ENCODE peak calls at places on chromosomes 7 and 10, in four cellular contexts. One of them, this sample, is unnamed.

GRCh38 chr10:126458453-126458852 is 70.2 kb upstream of the ADAM12 start:
- DNase-seq in A549: peak
- DNase-seq in IMR-90: peak
- DNase-seq in gastrocnemius medialis: no peak
- DNase-seq in this sample: no peak

GRCh38 chr10:60170250-60170649 is 219.4 kb downstream of the ANK3 start:
- DNase-seq in A549: peak
- DNase-seq in IMR-90: peak
- DNase-seq in gastrocnemius medialis: no peak
- DNase-seq in this sample: no peak

GRCh38 chr10:86253171-86254072 is 113.2 kb downstream of the GRID1 start:
- DNase-seq in A549: no peak
- DNase-seq in IMR-90: no peak
- DNase-seq in gastrocnemius medialis: no peak
- DNase-seq in this sample: no peak

GRCh38 chr7:148480479-148481146 is 110.0 kb upstream of the C7orf33 start:
- DNase-seq in A549: no peak
- DNase-seq in IMR-90: no peak
- DNase-seq in gastrocnemius medialis: no peak
- DNase-seq in this sample: no peak

GRCh38 chr10:84076540-84077195 is 62.6 kb upstream of the GHITM start:
- DNase-seq in A549: peak
- DNase-seq in IMR-90: peak
- DNase-seq in gastrocnemius medialis: no peak
- DNase-seq in this sample: no peak

GRCh38 chr10:110420401-110421193 is 77.1 kb upstream of the DUSP5 start:
- DNase-seq in A549: peak
- DNase-seq in IMR-90: peak
- DNase-seq in gastrocnemius medialis: no peak
- DNase-seq in this sample: peak

GRCh38 chr7:44322631-44323363 is 2.6 kb downstream of the CAMK2B start:
- DNase-seq in A549: no peak
- DNase-seq in IMR-90: no peak
- DNase-seq in gastrocnemius medialis: peak
- DNase-seq in this sample: peak

GRCh38 chr7:74401137-74401859 is 52.4 kb upstream of the GTF2IRD1 start:
- DNase-seq in A549: peak
- DNase-seq in IMR-90: peak
- DNase-seq in gastrocnemius medialis: no peak
- DNase-seq in this sample: peak

GRCh38 chr7:35652124-35652523 is 42.8 kb downstream of the HERPUD2 start:
- DNase-seq in A549: no peak
- DNase-seq in IMR-90: no peak
- DNase-seq in gastrocnemius medialis: no peak
- DNase-seq in this sample: no peak

GRCh38 chr7:80552304-80552703 is 40.4 kb upstream of the GNAT3 start:
- DNase-seq in A549: no peak
- DNase-seq in IMR-90: peak
- DNase-seq in gastrocnemius medialis: no peak
- DNase-seq in this sample: no peak

GRCh38 chr7:42931447-42931833 is 534 bp downstream of the PSMA2 start:
- DNase-seq in A549: no peak
- DNase-seq in IMR-90: peak
- DNase-seq in gastrocnemius medialis: no peak
- DNase-seq in this sample: no peak

GRCh38 chr7:90599038-90599437 is 2.9 kb downstream of the CDK14 start:
- DNase-seq in A549: no peak
- DNase-seq in IMR-90: peak
- DNase-seq in gastrocnemius medialis: no peak
- DNase-seq in this sample: no peak

GRCh38 chr10:90920986-90921643 is at the start of gene ANKRD1:
- DNase-seq in A549: peak
- DNase-seq in IMR-90: peak
- DNase-seq in gastrocnemius medialis: peak
- DNase-seq in this sample: no peak

GRCh38 chr10:92350411-92350810 is 59.4 kb downstream of the MARCHF5 start:
- DNase-seq in A549: no peak
- DNase-seq in IMR-90: no peak
- DNase-seq in gastrocnemius medialis: no peak
- DNase-seq in this sample: no peak

GRCh38 chr10:122162566-122163181 is 108.4 kb upstream of the BTBD16 start:
- DNase-seq in A549: no peak
- DNase-seq in IMR-90: no peak
- DNase-seq in gastrocnemius medialis: no peak
- DNase-seq in this sample: no peak

GRCh38 chr7:73761854-73762658 is 8.0 kb downstream of the CLDN3 start:
- DNase-seq in A549: no peak
- DNase-seq in IMR-90: no peak
- DNase-seq in gastrocnemius medialis: no peak
- DNase-seq in this sample: no peak

GRCh38 chr7:29883462-29884398 is 77.4 kb downstream of the WIPF3 start:
- DNase-seq in A549: no peak
- DNase-seq in IMR-90: no peak
- DNase-seq in gastrocnemius medialis: no peak
- DNase-seq in this sample: peak

GRCh38 chr7:98653601-98654310 is 36.7 kb downstream of the NPTX2 start:
- DNase-seq in A549: no peak
- DNase-seq in IMR-90: no peak
- DNase-seq in gastrocnemius medialis: no peak
- DNase-seq in this sample: no peak

GRCh38 chr7:149783386-149784250 is 10.2 kb upstream of the ZNF467 start:
- DNase-seq in A549: no peak
- DNase-seq in IMR-90: no peak
- DNase-seq in gastrocnemius medialis: no peak
- DNase-seq in this sample: no peak

GRCh38 chr7:139750459-139751095 is 27.2 kb downstream of the HIPK2 start:
- DNase-seq in A549: no peak
- DNase-seq in IMR-90: no peak
- DNase-seq in gastrocnemius medialis: no peak
- DNase-seq in this sample: no peak

GRCh38 chr10:132231656-132232552 is 45.2 kb downstream of the DPYSL4 start:
- DNase-seq in A549: no peak
- DNase-seq in IMR-90: no peak
- DNase-seq in gastrocnemius medialis: no peak
- DNase-seq in this sample: no peak

GRCh38 chr7:77802557-77803410 is 4.2 kb downstream of the PHTF2 start:
- DNase-seq in A549: no peak
- DNase-seq in IMR-90: no peak
- DNase-seq in gastrocnemius medialis: no peak
- DNase-seq in this sample: no peak

GRCh38 chr7:74625446-74625845 is 32.1 kb upstream of the GTF2I start:
- DNase-seq in A549: peak
- DNase-seq in IMR-90: peak
- DNase-seq in gastrocnemius medialis: no peak
- DNase-seq in this sample: peak

GRCh38 chr7:16026253-16027020 is 340.0 kb upstream of the MEOX2 start:
- DNase-seq in A549: no peak
- DNase-seq in IMR-90: peak
- DNase-seq in gastrocnemius medialis: no peak
- DNase-seq in this sample: no peak

GRCh38 chr7:127578036-127578684 is 7.2 kb downstream of the GCC1 start:
- DNase-seq in A549: peak
- DNase-seq in IMR-90: peak
- DNase-seq in gastrocnemius medialis: no peak
- DNase-seq in this sample: no peak

GRCh38 chr7:105806592-105807266 is 69.7 kb downstream of the ATXN7L1 start:
- DNase-seq in A549: peak
- DNase-seq in IMR-90: peak
- DNase-seq in gastrocnemius medialis: no peak
- DNase-seq in this sample: no peak

GRCh38 chr7:142303650-142304049 is 45.8 kb upstream of the PRSS58 start:
- DNase-seq in A549: peak
- DNase-seq in IMR-90: no peak
- DNase-seq in gastrocnemius medialis: no peak
- DNase-seq in this sample: no peak

GRCh38 chr7:84675633-84676034 is 481.0 kb upstream of the SEMA3A start:
- DNase-seq in A549: no peak
- DNase-seq in IMR-90: no peak
- DNase-seq in gastrocnemius medialis: no peak
- DNase-seq in this sample: no peak

GRCh38 chr10:6569259-6569658 is 10.8 kb downstream of the PRKCQ start:
- DNase-seq in A549: no peak
- DNase-seq in IMR-90: no peak
- DNase-seq in gastrocnemius medialis: no peak
- DNase-seq in this sample: no peak

GRCh38 chr10:131701131-131701947 is 199.5 kb upstream of the PPP2R2D start:
- DNase-seq in A549: no peak
- DNase-seq in IMR-90: no peak
- DNase-seq in gastrocnemius medialis: no peak
- DNase-seq in this sample: no peak

GRCh38 chr7:86012955-86013354 is 630.8 kb upstream of the GRM3 start:
- DNase-seq in A549: no peak
- DNase-seq in IMR-90: no peak
- DNase-seq in gastrocnemius medialis: no peak
- DNase-seq in this sample: no peak

GRCh38 chr10:14366760-14367159 is 36.0 kb upstream of the FRMD4A start:
- DNase-seq in A549: no peak
- DNase-seq in IMR-90: no peak
- DNase-seq in gastrocnemius medialis: no peak
- DNase-seq in this sample: peak

GRCh38 chr10:21336476-21337170 is 188.9 kb downstream of the SKIDA1 start:
- DNase-seq in A549: peak
- DNase-seq in IMR-90: peak
- DNase-seq in gastrocnemius medialis: no peak
- DNase-seq in this sample: peak

GRCh38 chr7:132575987-132576722 is at the start of gene PLXNA4:
- DNase-seq in A549: no peak
- DNase-seq in IMR-90: no peak
- DNase-seq in gastrocnemius medialis: no peak
- DNase-seq in this sample: no peak

DNA sequence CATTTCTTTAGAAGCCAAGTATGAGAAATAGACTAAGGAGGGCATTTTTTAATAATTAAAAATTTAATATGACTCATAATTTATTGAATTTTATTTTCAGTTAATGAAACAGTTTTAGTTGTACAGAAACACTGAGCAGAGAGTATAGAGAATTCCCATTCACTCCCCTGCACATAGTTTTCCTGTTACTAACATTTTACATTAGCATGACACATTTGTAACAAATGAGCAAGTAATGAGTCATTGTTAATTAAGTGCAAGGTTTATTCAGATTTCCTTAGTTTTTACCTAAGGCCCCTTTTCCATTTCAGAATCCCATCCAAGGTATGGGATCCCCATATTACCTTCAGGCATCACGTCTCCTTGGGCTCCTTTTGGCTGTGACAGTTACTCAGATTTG is 271.5 kb upstream of the FZD8 start:
- DNase-seq in A549: no peak
- DNase-seq in IMR-90: peak
- DNase-seq in gastrocnemius medialis: no peak
- DNase-seq in this sample: no peak
- H3K4me3 ChIP-seq in A549: no peak
- H3K4me3 ChIP-seq in IMR-90: no peak
- H3K4me3 ChIP-seq in gastrocnemius medialis: no peak
- H3K4me3 ChIP-seq in this sample: no peak

DNA sequence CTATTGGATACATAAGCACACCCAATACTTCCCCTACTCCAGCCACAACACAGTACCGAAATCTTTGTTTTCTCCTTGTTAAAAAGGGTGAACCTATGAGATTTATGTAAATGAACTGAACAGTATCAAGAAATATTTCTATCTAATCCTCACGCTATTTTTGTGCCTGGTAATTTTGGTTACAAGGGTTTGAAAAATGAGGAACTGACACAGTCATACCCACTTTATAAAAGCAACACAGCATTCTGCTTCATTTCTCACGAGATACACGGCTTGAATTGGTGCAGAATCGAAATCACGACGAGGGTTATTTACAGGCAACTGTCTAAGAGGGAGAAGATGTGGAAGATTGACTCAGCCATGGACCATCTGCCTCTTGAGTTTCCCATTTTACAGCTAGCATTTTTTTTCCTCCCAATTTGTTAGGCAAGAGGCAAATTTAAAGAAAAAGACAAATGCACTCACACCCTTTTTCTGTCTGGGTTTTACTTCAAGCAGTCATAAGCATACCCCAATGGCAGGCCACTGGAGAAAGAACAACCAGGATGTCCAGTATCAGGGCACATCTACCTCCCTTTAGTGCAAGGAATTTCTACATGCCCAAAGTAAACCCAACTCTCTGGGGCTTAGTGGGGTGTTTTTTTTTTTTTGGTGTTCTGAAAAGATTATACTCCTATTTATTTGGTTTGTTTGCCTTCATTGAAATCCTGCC is 108.1 kb downstream of the ITGB8 start:
- DNase-seq in A549: no peak
- DNase-seq in IMR-90: no peak
- DNase-seq in gastrocnemius medialis: no peak
- DNase-seq in this sample: no peak
- H3K27ac ChIP-seq in A549: no peak
- H3K27ac ChIP-seq in IMR-90: no peak
- H3K27ac ChIP-seq in gastrocnemius medialis: no peak
- H3K27ac ChIP-seq in this sample: no peak

GRCh38 chr7:27124096-27124978 is 6.2 kb downstream of the HOXA4 start:
- DNase-seq in A549: no peak
- DNase-seq in IMR-90: peak
- DNase-seq in gastrocnemius medialis: no peak
- DNase-seq in this sample: no peak
- H3K4me3 ChIP-seq in A549: no peak
- H3K4me3 ChIP-seq in IMR-90: peak
- H3K4me3 ChIP-seq in gastrocnemius medialis: no peak
- H3K4me3 ChIP-seq in this sample: no peak

GRCh38 chr10:72009062-72009429 is 44.9 kb downstream of the CHST3 start:
- DNase-seq in A549: no peak
- DNase-seq in IMR-90: no peak
- DNase-seq in gastrocnemius medialis: no peak
- DNase-seq in this sample: no peak

GRCh38 chr10:72006026-72006425 is 41.8 kb downstream of the CHST3 start:
- DNase-seq in A549: no peak
- DNase-seq in IMR-90: no peak
- DNase-seq in gastrocnemius medialis: no peak
- DNase-seq in this sample: no peak

GRCh38 chr10:72009430-72010081 is 45.4 kb downstream of the CHST3 start:
- DNase-seq in A549: no peak
- DNase-seq in IMR-90: peak
- DNase-seq in gastrocnemius medialis: peak
- DNase-seq in this sample: peak

GRCh38 chr10:72008096-72008933 is 44.1 kb downstream of the CHST3 start:
- DNase-seq in A549: no peak
- DNase-seq in IMR-90: no peak
- DNase-seq in gastrocnemius medialis: no peak
- DNase-seq in this sample: no peak

DNA sequence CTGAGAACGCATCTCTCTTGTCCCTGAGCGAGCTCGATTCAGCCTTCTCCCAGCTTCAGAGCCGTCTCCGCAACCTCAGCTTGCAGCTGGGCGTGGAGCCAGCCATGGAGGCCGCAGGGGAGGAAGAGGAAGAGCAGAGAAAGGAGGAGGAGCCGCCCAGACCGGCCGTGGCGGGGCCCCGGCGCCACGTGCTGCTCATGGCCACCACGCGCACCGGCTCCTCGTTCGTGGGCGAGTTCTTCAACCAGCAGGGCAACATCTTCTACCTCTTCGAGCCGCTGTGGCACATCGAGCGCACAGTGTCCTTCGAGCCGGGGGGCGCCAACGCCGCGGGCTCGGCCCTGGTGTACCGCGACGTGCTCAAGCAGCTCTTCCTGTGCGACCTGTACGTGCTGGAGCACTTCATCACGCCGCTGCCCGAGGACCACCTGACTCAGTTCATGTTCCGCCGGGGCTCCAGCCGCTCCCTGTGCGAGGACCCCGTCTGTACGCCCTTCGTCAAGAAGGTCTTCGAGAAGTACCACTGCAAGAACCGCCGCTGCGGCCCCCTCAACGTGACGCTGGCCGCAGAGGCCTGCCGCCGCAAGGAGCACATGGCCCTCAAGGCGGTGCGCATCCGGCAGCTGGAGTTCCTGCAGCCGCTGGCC is 43.2 kb downstream of the CHST3 start:
- DNase-seq in A549: no peak
- DNase-seq in IMR-90: no peak
- DNase-seq in gastrocnemius medialis: no peak
- DNase-seq in this sample: no peak
- H3K27ac ChIP-seq in A549: no peak
- H3K27ac ChIP-seq in IMR-90: no peak
- H3K27ac ChIP-seq in gastrocnemius medialis: peak
- H3K27ac ChIP-seq in this sample: no peak